ENCODE peak calls at places on chromosomes 7 and 10, in nine cellular contexts. M, A, J, H, T, Y, E, Z and B are unnamed samples.

GRCh38 chr10:33669861-33670385 is 335.5 kb upstream of the NRP1 start:
- DNase-seq in M (no peak), A (no peak), J (no peak), H (peak), T (no peak), Y (no peak), E (no peak), Z (no peak), B (no peak)

GRCh38 chr7:94223375-94224084 is 171.2 kb upstream of the COL1A2 start:
- DNase-seq in M (no peak), A (no peak), J (no peak), H (peak), T (peak), Y (peak), E (peak), Z (no peak), B (no peak)

GRCh38 chr7:151056286-151057037 is 1.2 kb downstream of the CDK5 start:
- DNase-seq in M (no peak), A (no peak), J (no peak), H (peak), T (no peak), Y (no peak), E (no peak), Z (no peak), B (no peak)

GRCh38 chr10:124003070-124003419 is 90.4 kb downstream of the CHST15 start:
- DNase-seq in M (no peak), A (no peak), J (no peak), H (no peak), T (no peak), Y (no peak), E (no peak), Z (no peak), B (no peak)

GRCh38 chr7:151744051-151744580 is 132.8 kb downstream of the PRKAG2 start:
- DNase-seq in M (no peak), A (no peak), J (no peak), H (no peak), T (no peak), Y (no peak), E (no peak), Z (no peak), B (no peak)

GRCh38 chr10:92946491-92946890 is 98.2 kb downstream of the EXOC6 start:
- DNase-seq in M (no peak), A (no peak), J (no peak), H (no peak), T (no peak), Y (no peak), E (no peak), Z (no peak), B (no peak)

GRCh38 chr10:70379581-70380176 is 2.7 kb downstream of the LRRC20 start:
- DNase-seq in M (peak), A (no peak), J (no peak), H (peak), T (no peak), Y (no peak), E (no peak), Z (no peak), B (no peak)

GRCh38 chr10:48651293-48651692 is 33.4 kb upstream of the WDFY4 start:
- DNase-seq in M (no peak), A (no peak), J (no peak), H (no peak), T (no peak), Y (no peak), E (no peak), Z (no peak), B (no peak)

GRCh38 chr7:129772646-129773280 is 161.2 kb downstream of the NRF1 start:
- DNase-seq in M (peak), A (no peak), J (no peak), H (no peak), T (no peak), Y (no peak), E (peak), Z (no peak), B (no peak)

GRCh38 chr10:86346169-86346793 is 20.3 kb downstream of the GRID1 start:
- DNase-seq in M (no peak), A (no peak), J (no peak), H (peak), T (no peak), Y (no peak), E (no peak), Z (no peak), B (no peak)

GRCh38 chr10:99560277-99561126 is 27.8 kb downstream of the NKX2-3 start:
- DNase-seq in M (peak), A (peak), J (peak), H (peak), T (peak), Y (peak), E (peak), Z (peak), B (peak)

GRCh38 chr7:127437772-127438330 is 45.3 kb upstream of the ZNF800 start:
- DNase-seq in M (no peak), A (peak), J (no peak), H (no peak), T (no peak), Y (peak), E (peak), Z (no peak), B (no peak)

GRCh38 chr10:101780187-101780817 is 2.9 kb downstream of the NPM3 start:
- DNase-seq in M (no peak), A (no peak), J (no peak), H (peak), T (no peak), Y (no peak), E (peak), Z (no peak), B (no peak)